ENCODE peak calls at places on chromosomes 16 and 17, in nine cellular contexts. L, Y, W, D, P, E, J, G and X are unnamed samples.

GRCh38 chr17:39001703-39002637 is 34.8 kb upstream of the FBXO47 start:
- DNase-seq in J (no peak), Y (peak), G (no peak), L (peak), W (peak), E (no peak), D (no peak), P (peak), X (peak)

GRCh38 chr17:20728181-20728580 is 148.7 kb downstream of the CDRT15L2 start:
- DNase-seq in P (no peak), D (no peak), E (no peak), W (no peak), J (no peak), Y (no peak), L (no peak), G (no peak), X (no peak)

GRCh38 chr16:31141489-31142108 is 6.1 kb upstream of the PRSS8 start:
- DNase-seq in D (no peak), J (no peak), P (no peak), W (no peak), L (peak), G (no peak), E (no peak), Y (no peak), X (no peak)

GRCh38 chr16:75109732-75110243 is 6.8 kb downstream of the LDHD start:
- DNase-seq in E (no peak), L (no peak), G (no peak), J (no peak), Y (no peak), D (no peak), P (peak), W (no peak), X (no peak)

GRCh38 chr16:89615596-89616090 is 2.2 kb downstream of the DPEP1 start:
- DNase-seq in Y (no peak), D (no peak), G (no peak), J (no peak), L (no peak), W (no peak), E (no peak), P (no peak), X (no peak)

GRCh38 chr16:58258326-58258725 is 36.5 kb downstream of the PRSS54 start:
- DNase-seq in P (no peak), E (no peak), W (no peak), G (no peak), J (no peak), L (no peak), Y (no peak), D (no peak), X (no peak)

GRCh38 chr16:58236231-58236690 is 38.4 kb upstream of the CSNK2A2 start:
- DNase-seq in P (peak), G (peak), D (peak), W (peak), E (peak), J (no peak), Y (peak), L (peak), X (no peak)

GRCh38 chr16:66508261-66508913 is 41.5 kb downstream of the TK2 start:
- DNase-seq in D (no peak), E (no peak), W (no peak), P (no peak), Y (no peak), L (no peak), J (no peak), G (no peak), X (peak)

GRCh38 chr16:1374418-1375297 is 22.9 kb downstream of the GNPTG start:
- DNase-seq in L (no peak), Y (no peak), G (no peak), E (no peak), J (no peak), W (no peak), P (no peak), D (no peak), X (no peak)

GRCh38 chr17:40443196-40443987 is at the start of gene IGFBP4:
- DNase-seq in J (peak), P (peak), Y (peak), G (peak), D (peak), L (peak), W (peak), E (peak), X (peak)

GRCh38 chr16:30985401-30986128 is 558 bp downstream of the HSD3B7 start:
- DNase-seq in W (no peak), D (no peak), G (peak), L (no peak), Y (peak), E (no peak), J (no peak), P (no peak), X (no peak)

GRCh38 chr17:77516902-77517301 is 376.1 kb downstream of the SEC14L1 start:
- DNase-seq in Y (no peak), W (peak), P (peak), L (peak), E (no peak), D (no peak), G (no peak), J (no peak), X (peak)

GRCh38 chr16:88295526-88296436 is 87.0 kb upstream of the ZNF469 start:
- DNase-seq in J (no peak), Y (no peak), D (no peak), G (no peak), P (no peak), W (peak), E (no peak), L (no peak), X (no peak)

GRCh38 chr17:691423-691822 is 23.2 kb downstream of the VPS53 start:
- DNase-seq in Y (no peak), E (no peak), P (peak), J (no peak), W (no peak), G (no peak), D (no peak), L (peak), X (no peak)

GRCh38 chr17:80374732-80375118 is 40.2 kb upstream of the ENDOV start:
- DNase-seq in J (no peak), Y (no peak), W (no peak), G (no peak), L (no peak), P (no peak), D (no peak), E (no peak), X (no peak)

GRCh38 chr16:3045758-3046505 is 429 bp upstream of the MMP25 start:
- DNase-seq in E (no peak), P (no peak), W (no peak), Y (no peak), J (no peak), D (no peak), G (no peak), L (no peak), X (no peak)

GRCh38 chr17:60154616-60155426 is 5.0 kb downstream of the CA4 start:
- DNase-seq in Y (no peak), J (no peak), G (no peak), P (peak), W (peak), D (no peak), E (no peak), L (peak), X (no peak)

GRCh38 chr16:66937725-66938337 is 2.5 kb downstream of the CES2 start:
- DNase-seq in W (no peak), L (no peak), J (no peak), Y (no peak), P (no peak), D (no peak), G (no peak), E (no peak), X (no peak)

GRCh38 chr16:73053379-73054130 is 5.6 kb upstream of the ZFHX3 start:
- DNase-seq in W (no peak), Y (no peak), P (peak), E (no peak), L (peak), J (no peak), D (no peak), G (no peak), X (no peak)

GRCh38 chr17:78658281-78658785 is 81.1 kb upstream of the DNAH17 start:
- DNase-seq in J (no peak), D (no peak), P (peak), G (no peak), W (no peak), Y (no peak), E (no peak), L (peak), X (no peak)

GRCh38 chr17:64426584-64426983 is 22.3 kb upstream of the MILR1 start:
- DNase-seq in L (no peak), W (no peak), J (no peak), E (no peak), G (no peak), Y (no peak), D (no peak), P (no peak), X (no peak)

GRCh38 chr16:6684076-6684673 is 648.5 kb upstream of the RBFOX1 start:
- DNase-seq in E (no peak), L (no peak), P (no peak), W (no peak), D (no peak), J (no peak), G (no peak), Y (no peak), X (peak)